ENCODE peak calls at places on chromosomes 13 and 19, in four cellular contexts. A is K562, I is H1, V is HepG2. Y is an unnamed sample.

GRCh38 chr13:96994849-96995243 is 570 bp upstream of the OXGR1 start:
- DNase-seq in A (no peak), V (no peak), I (no peak), Y (no peak)

GRCh38 chr19:13796301-13797057 is 1.2 kb downstream of the ZSWIM4 start:
- DNase-seq in V (peak), A (peak), I (peak), Y (peak)

GRCh38 chr13:51328488-51328887 is 11.0 kb upstream of the SERPINE3 start:
- DNase-seq in V (no peak), I (peak), A (no peak), Y (no peak)

GRCh38 chr19:58346961-58347929 is 6.0 kb downstream of the A1BG start:
- DNase-seq in V (no peak), I (peak), A (peak), Y (peak)

GRCh38 chr19:2618611-2619010 is 83.9 kb downstream of the GNG7 start:
- DNase-seq in A (no peak), V (no peak), I (no peak), Y (peak)

GRCh38 chr13:25295228-25295627 is 6.2 kb upstream of the NUP58 start:
- DNase-seq in I (no peak), V (no peak), A (no peak), Y (no peak)

GRCh38 chr13:33480561-33480960 is 195.0 kb upstream of the STARD13 start:
- DNase-seq in V (no peak), I (no peak), A (no peak), Y (no peak)

GRCh38 chr19:10412257-10412977 is 7.9 kb upstream of the PDE4A start:
- DNase-seq in A (no peak), V (no peak), I (no peak), Y (no peak)

GRCh38 chr13:43666403-43666802 is 120.4 kb downstream of the ENOX1 start:
- DNase-seq in V (no peak), I (no peak), A (no peak), Y (no peak)

GRCh38 chr13:64877176-64877575 is 2353.0 kb downstream of the PCDH9 start:
- DNase-seq in I (no peak), V (no peak), A (no peak), Y (no peak)

DNA sequence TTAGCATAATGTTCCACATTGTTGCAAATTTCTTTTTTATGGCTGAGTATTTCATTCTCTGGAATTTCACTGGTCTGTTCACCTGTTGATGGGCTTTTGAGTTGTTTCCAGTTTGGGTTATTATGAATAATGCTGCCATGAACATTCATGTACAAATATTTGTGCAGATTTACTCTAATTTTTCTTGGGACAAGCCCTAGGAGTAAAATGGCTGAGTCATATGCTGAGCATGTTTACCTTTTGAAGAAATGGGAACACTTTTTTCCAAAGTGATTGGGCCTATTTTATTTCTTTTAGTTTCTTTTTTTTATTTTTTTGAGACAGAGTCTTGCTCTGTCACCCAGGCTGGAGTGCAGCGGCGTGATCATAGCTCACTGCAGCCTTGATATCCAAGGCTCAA is 4.7 kb upstream of the FBL start:
- DNase-seq in I (no peak), A (no peak), V (no peak), Y (no peak)
- H3K4me3 ChIP-seq in I (no peak), A (no peak), V (no peak), Y (no peak)

GRCh38 chr19:33624586-33625153 is 2.9 kb downstream of the CHST8 start:
- DNase-seq in V (no peak), I (no peak), A (no peak), Y (no peak)
- H3K9ac ChIP-seq in V (no peak), I (no peak), A (no peak), Y (no peak)

DNA sequence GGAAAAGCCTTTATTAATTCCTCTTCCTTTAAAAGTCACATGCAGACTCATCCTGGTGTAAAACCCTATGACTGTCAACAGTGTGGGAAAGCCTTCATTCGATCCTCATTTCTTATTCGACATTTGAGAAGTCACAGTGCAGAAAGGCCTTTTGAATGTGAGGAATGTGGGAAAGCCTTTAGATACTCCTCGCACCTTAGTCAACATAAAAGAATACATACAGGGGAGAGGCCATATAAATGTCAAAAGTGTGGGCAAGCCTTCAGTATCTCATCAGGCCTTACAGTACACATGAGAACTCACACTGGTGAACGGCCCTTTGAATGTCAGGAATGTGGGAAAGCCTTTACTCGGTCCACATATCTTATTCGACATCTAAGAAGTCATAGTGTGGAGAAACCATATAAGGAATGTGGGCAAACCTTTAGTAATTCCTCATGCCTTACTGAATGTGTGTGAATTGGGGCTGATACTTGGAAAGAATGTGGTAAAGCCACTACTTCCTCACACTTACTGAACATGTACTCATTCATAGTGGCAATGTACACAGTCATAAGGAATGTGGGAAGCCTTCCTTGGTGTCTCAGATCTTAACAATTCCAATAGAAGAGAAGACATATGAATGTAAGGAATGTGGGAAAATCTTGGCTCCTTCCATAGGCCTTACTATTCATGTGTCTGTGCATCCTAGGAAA is 18.8 kb downstream of the ZNF559 start:
- DNase-seq in I (no peak), A (no peak), V (no peak), Y (no peak)
- TF ChIP-seq JUN in I (no peak), A (no peak), V (no peak), Y (no peak)

GRCh38 chr19:48637948-48638830 is 1.0 kb upstream of the DBP start:
- DNase-seq in V (peak), A (peak), I (peak), Y (peak)
- H3K4me3 ChIP-seq in V (peak), A (peak), I (peak), Y (peak)

DNA sequence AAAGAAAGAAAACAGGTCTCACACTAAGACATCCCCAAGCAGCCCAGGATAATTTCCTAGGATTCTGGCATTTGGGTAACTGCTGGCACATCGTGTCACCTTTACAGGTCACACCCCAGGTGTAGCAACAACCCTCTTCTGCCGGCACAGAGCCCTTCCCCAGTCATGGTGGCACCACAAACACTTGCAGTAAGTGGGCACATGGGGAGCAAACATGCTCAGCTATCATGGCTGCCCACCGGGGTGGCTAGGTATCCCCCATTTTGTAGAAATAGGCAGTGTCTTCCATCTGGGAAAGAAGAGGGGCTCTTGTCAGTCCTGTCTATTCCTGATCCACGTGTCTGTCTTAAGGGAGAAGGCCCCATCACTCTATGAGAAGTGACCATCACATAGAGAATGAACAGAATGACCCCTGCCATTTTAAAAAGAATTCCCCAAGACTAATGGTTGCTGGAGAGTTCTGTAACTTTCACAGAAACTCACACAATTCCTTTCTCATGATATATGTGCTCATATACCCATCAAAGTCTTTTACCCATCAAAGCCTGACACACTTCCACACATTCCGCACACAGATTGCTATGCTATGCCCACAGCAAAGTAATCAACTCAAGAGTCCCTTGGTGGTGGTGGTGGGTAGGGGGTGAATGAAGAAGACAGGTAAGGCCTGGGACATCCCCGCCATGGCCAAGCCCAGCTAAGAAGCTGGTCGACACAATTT is 33.3 kb downstream of the BRD4 start:
- DNase-seq in V (no peak), I (no peak), A (no peak), Y (no peak)
- H3K9ac ChIP-seq in V (peak), I (no peak), A (no peak), Y (no peak)

DNA sequence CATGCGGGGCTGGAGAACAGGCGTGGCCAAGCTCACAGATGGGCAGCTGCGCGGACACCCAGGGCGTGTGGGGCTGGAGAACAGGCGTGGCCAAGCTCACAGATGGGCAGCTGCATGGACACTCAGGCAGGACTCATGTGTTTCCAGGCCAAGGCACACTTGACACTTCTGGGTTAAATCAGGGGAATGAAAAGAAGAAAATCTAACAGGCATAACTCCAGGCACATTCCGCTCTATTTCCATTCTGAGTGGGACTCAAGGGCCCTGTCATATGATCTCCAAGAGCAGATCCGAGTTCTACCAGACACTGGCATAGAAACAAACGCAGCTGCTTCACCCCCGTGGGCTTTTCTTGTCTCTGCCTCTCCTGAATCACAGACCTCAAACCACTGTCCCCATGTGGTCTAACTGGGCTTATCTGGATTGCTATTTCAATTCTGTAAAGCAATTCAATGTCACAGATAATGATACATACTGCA is 17.4 kb upstream of the C13orf46 start:
- DNase-seq in A (no peak), V (no peak), I (no peak), Y (no peak)
- TF ChIP-seq JUN in A (no peak), V (no peak), I (no peak), Y (no peak)

DNA sequence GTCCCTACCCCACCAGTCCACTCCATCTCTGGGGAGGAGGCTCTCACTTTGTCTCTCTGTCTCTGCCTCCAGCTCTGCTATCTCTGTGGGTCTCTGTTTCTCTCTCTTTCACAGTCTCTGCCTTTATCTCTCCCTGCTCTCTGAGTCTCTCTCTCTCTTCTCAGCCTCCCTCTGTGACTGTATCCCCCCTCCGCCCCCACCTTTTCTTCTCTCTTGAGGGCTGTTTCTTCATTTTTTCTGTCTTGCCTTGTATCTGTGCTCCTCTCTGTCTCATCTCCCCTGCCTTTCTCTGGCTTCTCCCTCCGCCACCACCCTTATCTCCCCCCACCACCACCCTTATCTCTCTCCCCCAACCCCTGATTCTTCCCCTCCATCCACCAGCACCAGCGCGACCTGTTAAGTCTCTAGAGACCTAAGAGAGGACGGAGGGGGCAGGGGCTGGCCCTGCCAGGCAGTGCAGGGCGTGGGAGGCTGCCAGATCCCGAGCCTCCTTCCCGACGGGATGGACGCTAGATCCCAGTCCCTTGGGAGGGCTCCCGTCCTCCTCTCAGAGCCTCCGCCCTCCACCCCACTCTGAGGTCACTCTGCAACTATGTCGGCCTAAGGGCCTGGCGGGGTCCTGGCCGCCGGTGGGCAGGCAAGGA is 1.0 kb downstream of the AXL start:
- DNase-seq in V (no peak), A (peak), I (no peak), Y (no peak)
- H3K4me3 ChIP-seq in V (no peak), A (peak), I (peak), Y (peak)